ENCODE peak calls at places on chromosomes 5 and 9, in eight cellular contexts. One of them, this sample, is unnamed.

GRCh38 chr9:90841615-90842014 is 40.0 kb downstream of the SYK start:
- DNase-seq in A549: no peak
- DNase-seq in tibial nerve: no peak
- DNase-seq in transverse colon: no peak
- DNase-seq in heart left ventricle: no peak
- DNase-seq in dorsolateral prefrontal cortex: no peak
- DNase-seq in GM23338: no peak
- DNase-seq in adrenal gland: no peak
- DNase-seq in this sample: no peak

GRCh38 chr5:81768960-81769452 is 18.1 kb upstream of the SSBP2 start:
- DNase-seq in A549: peak
- DNase-seq in tibial nerve: no peak
- DNase-seq in transverse colon: no peak
- DNase-seq in heart left ventricle: no peak
- DNase-seq in dorsolateral prefrontal cortex: no peak
- DNase-seq in GM23338: no peak
- DNase-seq in adrenal gland: no peak
- DNase-seq in this sample: no peak

GRCh38 chr5:119470851-119471451 is 18.7 kb downstream of the HSD17B4 start:
- DNase-seq in A549: no peak
- DNase-seq in tibial nerve: no peak
- DNase-seq in transverse colon: no peak
- DNase-seq in heart left ventricle: no peak
- DNase-seq in dorsolateral prefrontal cortex: no peak
- DNase-seq in GM23338: peak
- DNase-seq in adrenal gland: no peak
- DNase-seq in this sample: peak

GRCh38 chr5:28927559-28928326 is 1889.4 kb upstream of the CDH9 start:
- DNase-seq in A549: peak
- DNase-seq in tibial nerve: no peak
- DNase-seq in transverse colon: no peak
- DNase-seq in heart left ventricle: no peak
- DNase-seq in dorsolateral prefrontal cortex: no peak
- DNase-seq in GM23338: no peak
- DNase-seq in adrenal gland: no peak
- DNase-seq in this sample: no peak

GRCh38 chr9:92600742-92601261 is 65.0 kb upstream of the ECM2 start:
- DNase-seq in A549: no peak
- DNase-seq in tibial nerve: no peak
- DNase-seq in transverse colon: no peak
- DNase-seq in heart left ventricle: no peak
- DNase-seq in dorsolateral prefrontal cortex: no peak
- DNase-seq in GM23338: no peak
- DNase-seq in adrenal gland: no peak
- DNase-seq in this sample: no peak

GRCh38 chr9:77997611-77998349 is 33.8 kb downstream of the GNAQ start:
- DNase-seq in A549: no peak
- DNase-seq in tibial nerve: no peak
- DNase-seq in transverse colon: no peak
- DNase-seq in heart left ventricle: peak
- DNase-seq in dorsolateral prefrontal cortex: no peak
- DNase-seq in GM23338: no peak
- DNase-seq in adrenal gland: peak
- DNase-seq in this sample: no peak

GRCh38 chr5:115962565-115963402 is 509 bp downstream of the LVRN start:
- DNase-seq in A549: no peak
- DNase-seq in tibial nerve: no peak
- DNase-seq in transverse colon: peak
- DNase-seq in heart left ventricle: peak
- DNase-seq in dorsolateral prefrontal cortex: no peak
- DNase-seq in GM23338: peak
- DNase-seq in adrenal gland: no peak
- DNase-seq in this sample: peak

GRCh38 chr9:125847735-125848134 is 100.6 kb downstream of the PBX3 start:
- DNase-seq in A549: no peak
- DNase-seq in tibial nerve: no peak
- DNase-seq in transverse colon: no peak
- DNase-seq in heart left ventricle: no peak
- DNase-seq in dorsolateral prefrontal cortex: no peak
- DNase-seq in GM23338: no peak
- DNase-seq in adrenal gland: no peak
- DNase-seq in this sample: no peak

DNA sequence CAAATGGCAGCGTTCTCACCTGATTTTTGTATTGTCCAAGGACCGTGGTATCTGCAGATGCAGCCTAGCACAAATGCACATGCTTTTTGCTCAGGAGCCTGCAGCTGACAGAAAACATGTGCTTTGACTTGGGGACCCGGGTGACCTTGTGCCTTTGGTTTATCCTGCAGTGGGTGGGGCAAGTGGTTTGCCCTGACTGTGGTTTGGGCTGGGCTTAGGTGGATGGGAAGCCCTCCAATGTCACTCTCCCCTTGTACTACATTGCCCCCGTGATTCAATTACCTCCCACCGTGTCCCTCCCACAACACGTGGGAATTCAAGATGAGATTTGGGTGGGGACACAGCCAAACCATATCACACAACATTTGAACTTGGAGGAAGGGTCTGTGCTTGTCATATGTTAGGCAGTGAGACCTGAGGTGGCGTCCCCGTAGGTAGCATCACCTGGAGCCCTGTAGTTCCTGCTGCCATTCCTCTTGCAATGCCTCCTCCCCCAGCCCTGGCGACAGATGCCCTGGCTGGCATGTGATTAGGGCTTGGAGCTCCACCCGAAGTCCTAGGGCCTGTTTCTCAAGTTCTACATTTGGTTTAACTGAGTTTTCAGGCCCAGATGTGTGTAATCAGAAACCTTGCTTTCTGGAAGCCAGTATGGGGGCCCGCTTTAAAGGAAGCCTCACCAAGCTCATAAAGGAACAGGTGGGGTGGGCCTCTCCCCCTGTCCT is 2.1 kb downstream of the ANKRD33B start:
- DNase-seq in A549: no peak
- DNase-seq in tibial nerve: no peak
- DNase-seq in transverse colon: no peak
- DNase-seq in heart left ventricle: peak
- DNase-seq in dorsolateral prefrontal cortex: no peak
- DNase-seq in GM23338: no peak
- DNase-seq in adrenal gland: no peak
- DNase-seq in this sample: peak
- H3K4me3 ChIP-seq in A549: peak
- H3K4me3 ChIP-seq in tibial nerve: peak
- H3K4me3 ChIP-seq in transverse colon: peak
- H3K4me3 ChIP-seq in heart left ventricle: peak
- H3K4me3 ChIP-seq in dorsolateral prefrontal cortex: peak
- H3K4me3 ChIP-seq in GM23338: peak
- H3K4me3 ChIP-seq in adrenal gland: no peak
- H3K4me3 ChIP-seq in this sample: peak

GRCh38 chr5:57576317-57576716 is 93.7 kb upstream of the ACTBL2 start:
- DNase-seq in A549: no peak
- DNase-seq in tibial nerve: no peak
- DNase-seq in transverse colon: no peak
- DNase-seq in heart left ventricle: no peak
- DNase-seq in dorsolateral prefrontal cortex: no peak
- DNase-seq in GM23338: no peak
- DNase-seq in adrenal gland: no peak
- DNase-seq in this sample: no peak

GRCh38 chr5:57581772-57582171 is 99.2 kb upstream of the ACTBL2 start:
- DNase-seq in A549: no peak
- DNase-seq in tibial nerve: no peak
- DNase-seq in transverse colon: no peak
- DNase-seq in heart left ventricle: no peak
- DNase-seq in dorsolateral prefrontal cortex: no peak
- DNase-seq in GM23338: no peak
- DNase-seq in adrenal gland: no peak
- DNase-seq in this sample: no peak

GRCh38 chr5:57582578-57583070 is 100.0 kb upstream of the ACTBL2 start:
- DNase-seq in A549: no peak
- DNase-seq in tibial nerve: no peak
- DNase-seq in transverse colon: no peak
- DNase-seq in heart left ventricle: no peak
- DNase-seq in dorsolateral prefrontal cortex: no peak
- DNase-seq in GM23338: no peak
- DNase-seq in adrenal gland: no peak
- DNase-seq in this sample: no peak

GRCh38 chr5:57577432-57578175 is 95.0 kb upstream of the ACTBL2 start:
- DNase-seq in A549: no peak
- DNase-seq in tibial nerve: no peak
- DNase-seq in transverse colon: no peak
- DNase-seq in heart left ventricle: no peak
- DNase-seq in dorsolateral prefrontal cortex: no peak
- DNase-seq in GM23338: no peak
- DNase-seq in adrenal gland: no peak
- DNase-seq in this sample: no peak

DNA sequence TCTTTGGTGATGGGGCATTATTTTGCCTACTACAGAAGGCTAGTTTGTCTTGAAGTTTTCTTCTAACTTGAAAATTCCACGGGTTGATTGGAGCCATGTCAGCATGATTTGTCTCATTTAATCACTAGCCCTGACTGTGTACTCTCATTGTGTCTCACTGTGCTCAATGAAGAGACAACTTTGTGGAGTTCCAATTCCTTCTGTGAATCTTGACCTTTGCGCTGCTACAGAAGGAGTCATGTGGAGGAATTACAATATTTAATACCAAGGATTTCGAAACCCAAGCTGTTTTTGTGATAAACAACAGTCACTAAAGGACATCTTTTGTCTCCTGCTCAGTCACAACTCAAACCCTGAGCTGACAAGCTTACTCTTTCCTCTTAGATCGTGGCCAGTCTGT is 98.6 kb upstream of the ACTBL2 start:
- DNase-seq in A549: no peak
- DNase-seq in tibial nerve: no peak
- DNase-seq in transverse colon: no peak
- DNase-seq in heart left ventricle: no peak
- DNase-seq in dorsolateral prefrontal cortex: no peak
- DNase-seq in GM23338: no peak
- DNase-seq in adrenal gland: no peak
- DNase-seq in this sample: no peak
- H3K27ac ChIP-seq in A549: no peak
- H3K27ac ChIP-seq in tibial nerve: peak
- H3K27ac ChIP-seq in transverse colon: no peak
- H3K27ac ChIP-seq in heart left ventricle: no peak
- H3K27ac ChIP-seq in dorsolateral prefrontal cortex: no peak
- H3K27ac ChIP-seq in GM23338: no peak
- H3K27ac ChIP-seq in adrenal gland: no peak
- H3K27ac ChIP-seq in this sample: no peak

GRCh38 chr9:133273819-133274218 is 1.2 kb downstream of the ABO start:
- DNase-seq in A549: no peak
- DNase-seq in tibial nerve: no peak
- DNase-seq in transverse colon: peak
- DNase-seq in heart left ventricle: no peak
- DNase-seq in dorsolateral prefrontal cortex: no peak
- DNase-seq in GM23338: no peak
- DNase-seq in adrenal gland: no peak
- DNase-seq in this sample: no peak
- H3K4me3 ChIP-seq in A549: no peak
- H3K4me3 ChIP-seq in tibial nerve: peak
- H3K4me3 ChIP-seq in transverse colon: peak
- H3K4me3 ChIP-seq in heart left ventricle: peak
- H3K4me3 ChIP-seq in dorsolateral prefrontal cortex: no peak
- H3K4me3 ChIP-seq in GM23338: peak
- H3K4me3 ChIP-seq in adrenal gland: peak
- H3K4me3 ChIP-seq in this sample: no peak

GRCh38 chr5:154801083-154801482 is 45.9 kb downstream of the LARP1 start:
- DNase-seq in A549: no peak
- DNase-seq in tibial nerve: no peak
- DNase-seq in transverse colon: no peak
- DNase-seq in heart left ventricle: no peak
- DNase-seq in dorsolateral prefrontal cortex: no peak
- DNase-seq in GM23338: no peak
- DNase-seq in adrenal gland: no peak
- DNase-seq in this sample: no peak
- H3K27ac ChIP-seq in A549: no peak
- H3K27ac ChIP-seq in tibial nerve: no peak
- H3K27ac ChIP-seq in transverse colon: no peak
- H3K27ac ChIP-seq in heart left ventricle: peak
- H3K27ac ChIP-seq in dorsolateral prefrontal cortex: peak
- H3K27ac ChIP-seq in GM23338: no peak
- H3K27ac ChIP-seq in adrenal gland: no peak
- H3K27ac ChIP-seq in this sample: no peak

GRCh38 chr9:137077010-137077747 is at the start of gene UAP1L1:
- DNase-seq in A549: no peak
- DNase-seq in tibial nerve: peak
- DNase-seq in transverse colon: peak
- DNase-seq in heart left ventricle: peak
- DNase-seq in dorsolateral prefrontal cortex: peak
- DNase-seq in GM23338: peak
- DNase-seq in adrenal gland: peak
- DNase-seq in this sample: peak
- H3K4me3 ChIP-seq in A549: peak
- H3K4me3 ChIP-seq in tibial nerve: peak
- H3K4me3 ChIP-seq in transverse colon: peak
- H3K4me3 ChIP-seq in heart left ventricle: peak
- H3K4me3 ChIP-seq in dorsolateral prefrontal cortex: peak
- H3K4me3 ChIP-seq in GM23338: peak
- H3K4me3 ChIP-seq in adrenal gland: peak
- H3K4me3 ChIP-seq in this sample: peak

GRCh38 chr9:130962418-130963316 is 23.6 kb upstream of the FIBCD1 start:
- DNase-seq in A549: peak
- DNase-seq in tibial nerve: no peak
- DNase-seq in transverse colon: no peak
- DNase-seq in heart left ventricle: no peak
- DNase-seq in dorsolateral prefrontal cortex: no peak
- DNase-seq in GM23338: no peak
- DNase-seq in adrenal gland: peak
- DNase-seq in this sample: no peak
- H3K27ac ChIP-seq in A549: peak
- H3K27ac ChIP-seq in tibial nerve: no peak
- H3K27ac ChIP-seq in transverse colon: no peak
- H3K27ac ChIP-seq in heart left ventricle: no peak
- H3K27ac ChIP-seq in dorsolateral prefrontal cortex: no peak
- H3K27ac ChIP-seq in GM23338: no peak
- H3K27ac ChIP-seq in adrenal gland: no peak
- H3K27ac ChIP-seq in this sample: no peak

GRCh38 chr5:132102944-132103343 is 29.4 kb downstream of the CSF2 start:
- DNase-seq in A549: no peak
- DNase-seq in tibial nerve: no peak
- DNase-seq in transverse colon: no peak
- DNase-seq in heart left ventricle: no peak
- DNase-seq in dorsolateral prefrontal cortex: no peak
- DNase-seq in GM23338: no peak
- DNase-seq in adrenal gland: no peak
- DNase-seq in this sample: no peak
- H3K4me3 ChIP-seq in A549: no peak
- H3K4me3 ChIP-seq in tibial nerve: no peak
- H3K4me3 ChIP-seq in transverse colon: no peak
- H3K4me3 ChIP-seq in heart left ventricle: no peak
- H3K4me3 ChIP-seq in dorsolateral prefrontal cortex: no peak
- H3K4me3 ChIP-seq in GM23338: no peak
- H3K4me3 ChIP-seq in adrenal gland: no peak
- H3K4me3 ChIP-seq in this sample: no peak

DNA sequence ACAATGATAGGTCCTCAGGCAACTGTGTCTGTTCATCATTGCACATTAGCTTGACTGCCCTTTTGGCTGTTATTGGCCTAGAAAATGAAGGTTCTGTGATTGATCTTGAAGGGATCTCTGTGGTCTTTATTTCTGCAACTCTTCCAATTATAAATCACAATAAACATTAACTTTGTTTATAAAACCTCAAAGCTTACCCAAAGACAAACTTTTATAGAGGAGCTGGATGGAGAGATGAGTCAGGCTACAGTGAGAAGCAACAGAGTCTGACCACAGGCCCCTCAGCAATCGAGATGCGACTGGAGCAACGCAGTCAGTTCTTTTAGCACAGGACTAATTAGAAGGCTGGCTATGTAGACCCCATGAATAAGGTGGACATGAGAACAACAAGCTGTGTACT is 5.3 kb downstream of the MACROH2A1 start:
- DNase-seq in A549: no peak
- DNase-seq in tibial nerve: no peak
- DNase-seq in transverse colon: no peak
- DNase-seq in heart left ventricle: no peak
- DNase-seq in dorsolateral prefrontal cortex: no peak
- DNase-seq in GM23338: no peak
- DNase-seq in adrenal gland: no peak
- DNase-seq in this sample: no peak
- H3K27ac ChIP-seq in A549: no peak
- H3K27ac ChIP-seq in tibial nerve: no peak
- H3K27ac ChIP-seq in transverse colon: peak
- H3K27ac ChIP-seq in heart left ventricle: peak
- H3K27ac ChIP-seq in dorsolateral prefrontal cortex: no peak
- H3K27ac ChIP-seq in GM23338: no peak
- H3K27ac ChIP-seq in adrenal gland: peak
- H3K27ac ChIP-seq in this sample: no peak